ENCODE peak calls at places on chromosomes 2 and 18, in four cellular contexts. T is CD4-positive, CD25-positive, alpha-beta regulatory T cell; I is Peyer's patch; R is HCT116. K is an unnamed sample.

GRCh38 chr2:232493701-232494426 is 6.2 kb upstream of the ECEL1 start:
- DNase-seq in T (no peak), I (no peak), R (no peak), K (no peak)

GRCh38 chr18:319745-320144 is 51.9 kb upstream of the THOC1 start:
- DNase-seq in T (no peak), I (no peak), R (no peak), K (no peak)

GRCh38 chr2:111117666-111118454 is 2.9 kb upstream of the BCL2L11 start:
- DNase-seq in T (peak; percentile 26), I (peak; percentile 65), R (no peak), K (no peak)

GRCh38 chr2:174959787-174960186 is 45.4 kb downstream of the CHN1 start:
- DNase-seq in T (no peak), I (no peak), R (no peak), K (no peak)

GRCh38 chr2:206800501-206801416 is 35.4 kb downstream of the FASTKD2 start:
- DNase-seq in T (peak; percentile 65), I (peak; percentile 82), R (peak; percentile 47), K (peak; percentile 67)

GRCh38 chr18:8174758-8175157 is 434.5 kb upstream of the RAB12 start:
- DNase-seq in T (no peak), I (no peak), R (no peak), K (no peak)

GRCh38 chr18:32802606-32803451 is 30.0 kb upstream of the KLHL14 start:
- DNase-seq in T (no peak), I (no peak), R (no peak), K (no peak)

GRCh38 chr2:96506016-96506906 is 1.1 kb upstream of the NEURL3 start:
- DNase-seq in T (no peak), I (peak; percentile 33), R (no peak), K (no peak)

GRCh38 chr2:105238664-105239240 is 2.8 kb upstream of the GPR45 start:
- DNase-seq in T (no peak), I (no peak), R (no peak), K (no peak)

GRCh38 chr2:219637842-219638185 is 10.4 kb downstream of the SLC4A3 start:
- DNase-seq in T (no peak), I (no peak), R (no peak), K (no peak)

GRCh38 chr2:170747921-170748320 is 22.3 kb upstream of the ERICH2 start:
- DNase-seq in T (no peak), I (no peak), R (no peak), K (no peak)

GRCh38 chr2:227545990-227546389 is 52.7 kb upstream of the SCYGR2 start:
- DNase-seq in T (peak; percentile 32), I (no peak), R (no peak), K (no peak)

DNA sequence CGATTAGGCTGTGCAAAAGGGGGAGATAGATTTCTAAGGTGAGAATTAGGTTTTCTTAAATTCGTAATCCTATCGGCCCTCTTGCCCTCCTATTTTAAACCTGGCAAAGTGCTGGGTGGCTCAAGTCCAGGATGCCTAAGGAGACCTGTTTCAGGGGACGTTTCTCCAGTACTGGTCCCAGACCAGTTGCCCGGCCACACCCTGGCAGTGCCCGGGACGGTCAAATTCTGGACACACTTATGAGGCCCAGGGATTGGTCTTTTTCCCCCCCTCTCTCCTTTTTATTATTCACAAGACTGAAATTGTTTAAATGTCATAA is 3.2 kb downstream of the GBX2 start:
- DNase-seq in T (no peak), I (no peak), R (no peak), K (peak; percentile 30)
- H3K4me1 ChIP-seq in T (no peaks in the 10 kb centered on the region), I (no peaks in the 10 kb centered on the region), R (no peaks in the 10 kb centered on the region), K (peaks cover 34% of the 10 kb centered on the region)

GRCh38 chr2:217941886-217942728 is 60.7 kb downstream of the TNS1 start:
- DNase-seq in T (no peak), I (no peak), R (no peak), K (peak; percentile 81)
- H3K27ac ChIP-seq in T (no peak overlapping the region), I (peak overlapping the region; percentile 80), R (no peak overlapping the region), K (peak overlapping the region; percentile 91)

GRCh38 chr2:46562451-46562841 is 83.1 kb downstream of the TMEM247 start:
- DNase-seq in T (no peak), I (no peak), R (no peak), K (no peak)
- H3K4me1 ChIP-seq in T (peaks cover 2% of the 10 kb centered on the region), I (no peaks in the 10 kb centered on the region), R (no peaks in the 10 kb centered on the region), K (peaks cover 10% of the 10 kb centered on the region)

DNA sequence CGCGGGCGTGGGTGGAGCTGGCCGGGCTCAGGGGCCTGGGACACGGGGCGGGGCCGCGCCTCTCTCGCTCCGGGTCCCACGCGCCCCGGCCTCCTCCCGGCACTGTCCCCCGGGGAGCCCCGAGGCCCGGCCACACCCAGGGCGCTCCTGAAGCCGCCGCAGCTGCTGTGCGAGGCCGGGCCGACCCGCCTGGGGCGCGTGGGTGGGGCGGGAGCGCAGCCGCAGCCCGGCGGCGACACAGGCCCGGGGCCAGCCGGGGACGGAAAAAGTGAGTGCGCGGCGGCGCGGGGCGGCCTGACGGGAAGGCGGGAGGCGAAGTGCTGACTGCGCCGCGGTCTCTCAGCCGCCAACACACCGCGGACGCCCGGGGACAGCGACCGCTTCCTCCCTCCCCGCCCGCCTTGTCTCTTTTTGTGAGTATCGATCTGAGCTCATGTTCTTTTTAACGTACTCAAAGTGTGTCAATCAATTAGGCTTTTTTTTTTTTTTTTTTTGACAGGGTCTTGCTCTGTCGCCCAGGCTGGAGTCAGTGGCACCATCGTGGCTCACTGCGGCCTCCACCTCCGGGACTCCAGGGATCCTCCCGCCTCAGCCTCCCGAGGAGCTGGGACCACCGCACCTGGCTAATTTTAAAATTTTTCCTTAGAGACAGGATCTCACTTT is 14.5 kb downstream of the PDCD1 start:
- DNase-seq in T (peak; percentile 81), I (peak; percentile 86), R (peak; percentile 32), K (peak; percentile 85)
- H3K27ac ChIP-seq in T (no peak overlapping the region), I (peak overlapping the region; percentile 64), R (peak overlapping the region; percentile 35), K (no peak overlapping the region)

DNA sequence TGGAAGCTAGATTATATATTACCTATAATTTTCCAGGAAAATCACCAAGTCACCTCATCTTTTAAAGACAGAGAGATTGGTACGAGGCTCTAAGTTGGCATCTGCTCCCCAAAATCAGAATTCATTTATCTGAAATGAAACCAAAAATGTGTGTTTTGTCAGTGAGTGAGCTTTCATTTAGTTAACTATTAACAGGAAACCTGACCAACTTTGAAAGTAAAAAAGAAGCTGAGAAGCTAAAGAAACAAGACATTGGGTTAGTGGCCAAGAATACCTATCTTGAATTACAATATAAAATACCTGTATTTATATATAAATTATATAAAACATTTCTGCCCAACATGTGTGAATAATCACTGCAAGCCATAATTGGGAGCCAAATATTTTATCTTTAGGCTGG is 1.9 kb downstream of the MPPE1 start:
- DNase-seq in T (peak; percentile 34), I (no peak), R (no peak), K (no peak)
- H3K4me1 ChIP-seq in T (peaks cover 20% of the 10 kb centered on the region), I (peaks cover 3% of the 10 kb centered on the region), R (peaks cover 4% of the 10 kb centered on the region), K (peaks cover 19% of the 10 kb centered on the region)

DNA sequence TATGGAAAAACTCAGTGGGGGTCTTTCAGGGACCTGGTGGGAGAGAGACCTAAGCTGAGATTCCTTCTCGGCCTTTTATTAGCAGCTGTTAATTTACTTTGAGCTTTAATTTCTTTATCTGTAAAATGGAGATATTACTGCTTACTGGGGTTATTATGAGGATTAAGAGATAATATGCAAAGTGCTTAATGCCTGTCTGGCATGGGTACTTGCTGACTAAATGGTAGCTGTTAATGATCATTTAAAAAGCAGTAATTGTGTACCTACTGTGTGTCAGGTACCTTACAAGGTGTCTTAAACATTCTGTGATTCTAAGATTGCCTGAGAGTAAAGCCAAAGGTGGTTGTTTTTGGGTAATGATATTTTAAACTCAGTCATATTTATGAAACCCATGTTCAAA is 2.6 kb downstream of the ITGA6 start:
- DNase-seq in T (no peak), I (no peak), R (no peak), K (no peak)
- H3K27ac ChIP-seq in T (peak overlapping the region; percentile 16), I (peak overlapping the region; percentile 99), R (no peak overlapping the region), K (peak overlapping the region; percentile 17)

DNA sequence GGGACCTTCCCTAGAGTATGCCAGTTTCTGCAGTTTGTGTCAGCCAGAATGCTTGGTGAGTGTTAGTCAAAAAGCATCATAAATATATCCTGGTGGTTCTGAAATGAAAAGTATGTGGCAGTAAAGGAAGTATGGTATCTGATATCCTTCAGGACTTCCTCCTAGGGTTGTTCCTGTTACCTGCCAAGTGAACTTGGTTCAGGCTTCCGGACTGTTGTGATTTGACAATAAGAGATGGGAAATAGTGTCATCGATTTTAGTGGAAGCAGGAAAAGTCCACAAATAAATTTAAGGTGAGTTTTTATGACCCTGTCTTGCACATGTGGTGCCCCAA is 2.0 kb downstream of the TANC1 start:
- DNase-seq in T (no peak), I (no peak), R (no peak), K (no peak)
- H3K4me1 ChIP-seq in T (peaks cover 20% of the 10 kb centered on the region), I (no peaks in the 10 kb centered on the region), R (peaks cover 9% of the 10 kb centered on the region), K (peaks cover 40% of the 10 kb centered on the region)

DNA sequence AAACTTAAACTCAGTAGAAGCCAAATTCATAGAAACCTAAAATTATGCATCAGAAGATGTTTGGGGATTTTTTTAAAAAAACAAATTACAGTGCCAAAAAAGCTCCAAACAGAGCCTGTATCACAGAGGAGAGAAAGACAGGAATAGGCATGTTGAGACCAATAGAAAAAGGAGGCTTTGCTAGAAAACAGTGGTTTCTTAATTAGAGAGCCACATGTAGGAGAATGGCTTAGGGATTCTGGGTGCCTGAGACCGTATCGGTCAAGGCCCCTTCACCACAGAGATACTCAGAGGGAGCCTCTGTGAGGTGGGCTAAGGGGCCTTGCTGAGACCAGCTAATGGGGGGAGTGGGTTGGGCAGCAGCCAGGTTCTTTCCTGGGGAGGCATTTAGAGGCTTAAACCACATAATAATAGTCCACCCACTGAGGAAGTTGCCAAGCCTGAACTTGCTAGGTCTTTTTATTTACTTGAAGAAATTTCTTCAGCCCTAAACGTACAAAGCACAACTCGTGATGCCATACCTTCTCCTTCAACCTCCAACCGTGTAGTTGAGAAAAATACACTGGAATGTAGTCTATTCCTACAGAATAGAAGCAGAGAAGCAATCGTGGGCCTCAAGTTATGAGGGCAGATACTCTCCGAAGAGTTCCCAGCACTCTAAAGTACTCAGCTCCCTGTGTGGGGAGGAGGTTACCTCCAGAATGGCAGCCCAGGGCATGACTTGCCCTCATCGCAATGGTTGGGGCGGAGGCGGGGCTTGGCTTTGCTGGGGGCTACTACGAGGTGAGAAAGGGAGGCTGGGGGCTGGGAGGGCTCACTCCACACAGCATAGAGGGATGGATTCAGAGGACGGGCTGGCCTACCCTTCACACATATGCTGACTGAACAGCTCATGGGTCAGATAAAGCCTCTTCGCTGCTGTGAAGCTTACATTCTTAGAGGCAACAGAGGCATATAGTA is 237.9 kb downstream of the TPGS2 start:
- DNase-seq in T (no peak), I (no peak), R (no peak), K (no peak)
- H3K27ac ChIP-seq in T (no peak overlapping the region), I (no peak overlapping the region), R (no peak overlapping the region), K (no peak overlapping the region)

GRCh38 chr2:46852598-46852997 is 63.0 kb downstream of the MCFD2 start:
- DNase-seq in T (no peak), I (no peak), R (no peak), K (no peak)

GRCh38 chr2:46849080-46849715 is 66.4 kb downstream of the MCFD2 start:
- DNase-seq in T (no peak), I (peak; percentile 81), R (no peak), K (no peak)

GRCh38 chr2:46852124-46852523 is 63.5 kb downstream of the MCFD2 start:
- DNase-seq in T (no peak), I (no peak), R (no peak), K (peak; percentile 16)

GRCh38 chr2:46849741-46850474 is 65.7 kb downstream of the MCFD2 start:
- DNase-seq in T (no peak), I (no peak), R (no peak), K (no peak)

DNA sequence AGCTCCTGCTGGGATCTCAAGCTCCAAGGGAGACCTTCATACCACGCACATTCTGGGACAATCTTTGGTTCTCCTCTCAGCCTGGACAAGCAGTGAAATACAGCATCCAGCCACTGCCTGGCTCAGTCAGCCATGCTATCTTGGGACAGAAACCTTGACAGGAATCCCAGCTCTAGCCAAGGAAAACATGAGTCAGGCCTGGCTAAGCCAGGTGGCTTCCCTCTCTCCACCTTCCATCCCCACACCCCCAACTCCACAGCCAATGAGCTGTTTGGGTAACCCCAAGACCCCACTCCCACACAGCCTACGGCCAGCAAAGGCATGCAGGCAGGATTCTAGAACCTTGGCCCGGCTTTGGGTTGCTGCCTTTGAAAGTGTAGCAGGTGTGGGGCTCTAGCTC is 64.9 kb downstream of the MCFD2 start:
- DNase-seq in T (no peak), I (no peak), R (no peak), K (peak; percentile 48)
- H3K4me1 ChIP-seq in T (no peaks in the 10 kb centered on the region), I (peaks cover 27% of the 10 kb centered on the region), R (peaks cover 65% of the 10 kb centered on the region), K (peaks cover 59% of the 10 kb centered on the region)

K was measured in upper lobe of right lung.